ENCODE peak calls at places on chromosome 19, in eight cellular contexts. Q is glutamatergic neuron, U is RWPE1, F is AG04449, A is keratinocyte, R is pancreas, X is nephron progenitor cell, Y is kidney. H is an unnamed sample.

GRCh38 chr19:55667958-55668357 is 7.1 kb upstream of the EPN1 start:
- DNase-seq in U (peak), A (no peak), Y (peak), F (no peak), R (no peak), Q (no peak), X (no peak), H (no peak)

GRCh38 chr19:50383307-50383851 is 768 bp upstream of the POLD1 start:
- DNase-seq in F (no peak), A (no peak), Y (no peak), Q (no peak), R (no peak), X (no peak), U (peak), H (no peak)

GRCh38 chr19:5967994-5968430 is 9.9 kb downstream of the RANBP3 start:
- DNase-seq in Q (peak), U (peak), A (peak), R (no peak), F (no peak), X (peak), Y (peak), H (peak)

GRCh38 chr19:7868671-7869452 is 5.3 kb downstream of the PRR36 start:
- DNase-seq in Y (peak), R (peak), X (peak), U (peak), F (no peak), Q (peak), A (no peak), H (peak)

GRCh38 chr19:1402411-1403070 is 1.2 kb upstream of the GAMT start:
- DNase-seq in Q (no peak), F (no peak), Y (no peak), A (no peak), U (peak), R (no peak), X (no peak), H (no peak)

GRCh38 chr19:51948979-51949378 is 21.7 kb downstream of the ZNF613 start:
- DNase-seq in U (no peak), R (no peak), F (no peak), Y (peak), A (no peak), Q (no peak), X (no peak), H (peak)

GRCh38 chr19:36113895-36114762 is 546 bp downstream of the POLR2I start:
- DNase-seq in U (no peak), X (peak), R (no peak), A (no peak), Q (peak), F (no peak), Y (no peak), H (no peak)

GRCh38 chr19:35309481-35310279 is 17.7 kb downstream of the MAG start:
- DNase-seq in Y (peak), U (no peak), A (no peak), R (peak), X (peak), F (no peak), Q (no peak), H (no peak)

GRCh38 chr19:23241433-23241832 is 8.8 kb downstream of the ZNF724 start:
- DNase-seq in Y (no peak), X (no peak), F (no peak), A (no peak), U (no peak), Q (no peak), R (no peak), H (no peak)

GRCh38 chr19:45498411-45499195 is at the start of gene PPM1N:
- DNase-seq in X (peak), F (no peak), Q (peak), R (no peak), A (no peak), U (no peak), Y (peak), H (peak)

GRCh38 chr19:9321338-9321737 is 2.6 kb upstream of the ZNF559 start:
- DNase-seq in U (no peak), X (no peak), R (no peak), A (no peak), Y (peak), F (no peak), Q (no peak), H (no peak)

GRCh38 chr19:54560881-54561385 is 12.7 kb upstream of the LILRA2 start:
- DNase-seq in U (no peak), X (no peak), R (no peak), A (no peak), F (no peak), Y (no peak), Q (no peak), H (no peak)

GRCh38 chr19:54084410-54084809 is 3.2 kb upstream of the TARM1 start:
- DNase-seq in R (no peak), Q (no peak), A (no peak), Y (no peak), X (no peak), F (no peak), U (no peak), H (no peak)

GRCh38 chr19:35596366-35596999 is 10.5 kb downstream of the PMIS2 start:
- DNase-seq in F (no peak), X (no peak), U (peak), R (no peak), Y (no peak), A (no peak), Q (no peak), H (no peak)

GRCh38 chr19:23981863-23982262 is 67.2 kb downstream of the ZNF726 start:
- DNase-seq in F (no peak), Y (no peak), Q (no peak), R (no peak), U (no peak), X (no peak), A (no peak), H (no peak)

GRCh38 chr19:56133858-56134654 is 7.0 kb upstream of the ZNF444 start:
- DNase-seq in Y (no peak), A (no peak), R (no peak), F (no peak), Q (peak), X (no peak), U (no peak), H (no peak)

GRCh38 chr19:30011051-30011578 is 69.1 kb downstream of the URI1 start:
- DNase-seq in Y (no peak), U (no peak), X (peak), R (no peak), Q (no peak), A (no peak), F (no peak), H (no peak)

GRCh38 chr19:37334179-37335071 is 36.5 kb upstream of the ZNF527 start:
- DNase-seq in R (peak), A (peak), F (peak), X (peak), Y (peak), U (peak), Q (peak), H (peak)

GRCh38 chr19:7783991-7784421 is 21.0 kb downstream of the CLEC4M start:
- DNase-seq in X (no peak), Y (no peak), A (peak), R (no peak), Q (no peak), U (peak), F (no peak), H (no peak)

GRCh38 chr19:29502581-29502850 is 23.3 kb upstream of the VSTM2B start:
- DNase-seq in X (no peak), F (no peak), Q (no peak), Y (no peak), A (no peak), U (no peak), R (no peak), H (no peak)

GRCh38 chr19:8208710-8209110 is 460 bp upstream of the CERS4 start:
- DNase-seq in X (no peak), Y (no peak), F (no peak), U (no peak), R (no peak), A (no peak), Q (no peak), H (no peak)

GRCh38 chr19:1065606-1066109 is 1.3 kb upstream of the ARHGAP45 start:
- DNase-seq in U (no peak), A (no peak), R (no peak), Q (no peak), F (no peak), X (no peak), Y (no peak), H (no peak)

GRCh38 chr19:33288666-33289065 is 13.7 kb downstream of the CEBPA start:
- DNase-seq in Y (no peak), U (no peak), F (no peak), Q (no peak), X (no peak), R (no peak), A (no peak), H (no peak)

GRCh38 chr19:37975596-37976515 is 68.8 kb downstream of the SIPA1L3 start:
- DNase-seq in Q (no peak), X (no peak), F (no peak), R (no peak), U (no peak), Y (no peak), A (no peak), H (no peak)

GRCh38 chr19:45306522-45307027 is 16.1 kb downstream of the CKM start:
- DNase-seq in Q (no peak), U (no peak), R (no peak), F (no peak), Y (no peak), A (no peak), X (no peak), H (no peak)

GRCh38 chr19:29872224-29872731 is 60.5 kb downstream of the CCNE1 start:
- DNase-seq in Q (peak), X (peak), R (no peak), F (no peak), A (no peak), U (no peak), Y (no peak), H (no peak)

GRCh38 chr19:35211545-35212230 is 16.9 kb downstream of the FAM187B start:
- DNase-seq in X (no peak), R (no peak), U (no peak), A (no peak), Q (no peak), Y (peak), F (no peak), H (no peak)

GRCh38 chr19:47863514-47863936 is 4.5 kb downstream of the TPRX2 start:
- DNase-seq in Q (peak), F (no peak), X (peak), Y (peak), R (peak), A (peak), U (peak), H (peak)

GRCh38 chr19:28184997-28185396 is 1028.0 kb downstream of the UQCRFS1 start:
- DNase-seq in U (no peak), R (no peak), Q (no peak), X (no peak), A (no peak), F (no peak), Y (no peak), H (no peak)

GRCh38 chr19:55683449-55684261 is 8.6 kb downstream of the EPN1 start:
- DNase-seq in X (no peak), R (peak), Q (no peak), F (no peak), U (no peak), A (no peak), Y (peak), H (no peak)

GRCh38 chr19:18650468-18651001 is 13.7 kb downstream of the KLHL26 start:
- DNase-seq in X (peak), Y (peak), Q (no peak), A (no peak), F (no peak), U (no peak), R (no peak), H (no peak)

GRCh38 chr19:32273483-32273882 is 71.9 kb upstream of the ZNF507 start:
- DNase-seq in U (no peak), X (no peak), R (no peak), Y (no peak), Q (no peak), F (no peak), A (no peak), H (no peak)

GRCh38 chr19:17293605-17294004 is 9.6 kb downstream of the ABHD8 start:
- DNase-seq in Q (no peak), A (no peak), R (no peak), U (no peak), F (no peak), X (no peak), Y (no peak), H (no peak)
- TF ChIP-seq CTCF in Q (no peak), A (no peak), R (no peak), U (no peak), F (no peak), X (no peak), Y (no peak), H (no peak)

GRCh38 chr19:4590559-4590958 is 31.1 kb upstream of the SEMA6B start:
- DNase-seq in Y (no peak), R (no peak), F (no peak), X (no peak), U (no peak), A (no peak), Q (no peak), H (no peak)

GRCh38 chr19:4591296-4591695 is 31.8 kb upstream of the SEMA6B start:
- DNase-seq in A (no peak), Y (no peak), Q (no peak), X (no peak), F (no peak), U (no peak), R (no peak), H (no peak)

GRCh38 chr19:4592445-4592844 is 33.0 kb upstream of the SEMA6B start:
- DNase-seq in R (no peak), X (no peak), Q (no peak), A (no peak), F (no peak), U (no peak), Y (no peak), H (no peak)

GRCh38 chr19:4587527-4587926 is 28.0 kb upstream of the SEMA6B start:
- DNase-seq in Y (no peak), F (no peak), U (no peak), Q (no peak), R (no peak), X (no peak), A (no peak), H (no peak)

DNA sequence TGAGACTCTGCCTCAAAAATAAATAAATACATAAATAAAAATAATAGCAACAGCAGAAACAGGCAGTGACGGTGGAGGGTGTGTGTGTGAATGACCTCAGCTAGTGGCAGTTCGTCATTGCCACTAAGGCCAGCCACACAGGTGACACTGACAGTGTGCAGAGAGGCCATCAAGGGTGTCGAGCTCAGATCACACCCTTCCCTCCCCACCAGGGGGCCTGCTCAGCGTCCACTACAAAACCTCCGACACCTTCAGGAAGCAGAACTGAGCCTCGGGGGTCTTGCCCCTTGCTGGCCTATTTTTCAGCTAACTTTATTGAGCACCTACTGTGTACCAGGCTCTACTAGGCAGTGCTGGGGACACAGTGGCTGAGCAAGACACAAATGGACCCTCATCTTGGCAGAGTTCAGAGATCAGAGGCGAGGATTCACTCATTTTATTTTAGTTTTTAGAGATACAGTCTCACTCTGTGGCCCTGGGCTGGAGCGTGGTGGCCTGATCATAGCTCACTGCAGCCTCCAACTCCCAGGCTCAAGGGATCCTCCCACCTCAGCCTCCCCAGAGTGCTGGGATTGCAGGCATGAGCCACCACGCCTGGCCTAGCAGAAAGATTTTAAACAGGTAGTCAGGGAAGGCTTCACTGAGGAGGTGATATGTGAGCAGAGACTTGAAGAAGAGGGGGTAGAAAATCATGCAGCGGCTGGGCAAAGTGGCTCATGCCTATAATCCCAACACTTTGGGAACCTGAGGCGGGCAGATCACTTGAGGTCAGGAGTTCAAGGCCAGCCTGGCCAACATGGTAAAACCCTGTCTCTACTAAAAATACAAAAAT is 30.3 kb upstream of the SEMA6B start:
- DNase-seq in A (no peak), Q (peak), R (no peak), F (no peak), Y (no peak), X (peak), U (no peak), H (no peak)
- TF ChIP-seq CTCF in A (no peak), Q (peak), R (no peak), F (peak), Y (no peak), X (peak), U (no peak), H (peak)

GRCh38 chr19:41981724-41982123 is 12.3 kb downstream of the ATP1A3 start:
- DNase-seq in F (no peak), R (no peak), A (no peak), X (no peak), U (no peak), Q (no peak), Y (no peak), H (no peak)

GRCh38 chr19:41978470-41978869 is 15.6 kb downstream of the ATP1A3 start:
- DNase-seq in Q (no peak), A (no peak), R (no peak), F (no peak), Y (no peak), X (no peak), U (no peak), H (no peak)

GRCh38 chr19:41974652-41975051 is 15.5 kb upstream of the RABAC1 start:
- DNase-seq in R (no peak), Q (no peak), F (no peak), X (no peak), A (no peak), Y (no peak), U (no peak), H (no peak)

DNA sequence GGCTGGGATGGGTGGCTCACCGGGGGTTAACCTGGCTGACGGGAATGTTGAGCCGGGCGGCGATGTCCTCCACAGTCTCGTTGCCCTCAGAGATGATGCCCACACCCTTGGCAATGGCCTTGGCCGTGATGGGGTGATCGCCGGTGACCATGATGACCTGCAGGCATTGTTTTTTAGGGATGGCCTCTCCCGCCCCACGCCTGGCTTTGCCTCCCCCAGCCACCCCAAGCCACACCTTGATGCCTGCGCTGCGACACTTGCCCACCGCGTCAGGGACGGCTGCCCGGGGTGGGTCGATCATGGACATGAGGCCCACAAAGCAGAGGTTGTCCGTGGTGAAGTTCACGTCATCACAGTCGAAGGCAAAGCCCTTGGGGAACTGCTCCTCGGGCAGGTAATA is 16.1 kb downstream of the ATP1A3 start:
- DNase-seq in F (no peak), U (no peak), X (no peak), R (no peak), Q (no peak), A (no peak), Y (no peak), H (no peak)
- TF ChIP-seq CTCF in F (no peak), U (no peak), X (no peak), R (no peak), Q (no peak), A (no peak), Y (no peak), H (no peak)

GRCh38 chr19:39402417-39403297 is 4.0 kb upstream of the ZFP36 start:
- DNase-seq in F (no peak), U (no peak), Y (peak), A (no peak), X (peak), R (peak), Q (peak), H (no peak)
- TF ChIP-seq CTCF in F (no peak), U (no peak), Y (no peak), A (no peak), X (no peak), R (no peak), Q (no peak), H (no peak)

GRCh38 chr19:12676928-12677327 is 4.8 kb downstream of the DHPS start:
- DNase-seq in Q (no peak), X (no peak), U (no peak), A (no peak), Y (no peak), F (no peak), R (no peak), H (no peak)

GRCh38 chr19:12680034-12680433 is 1.6 kb downstream of the DHPS start:
- DNase-seq in A (no peak), F (no peak), R (no peak), Y (no peak), U (no peak), Q (no peak), X (no peak), H (no peak)

GRCh38 chr19:12676384-12676792 is 5.3 kb downstream of the DHPS start:
- DNase-seq in A (peak), X (peak), R (peak), F (no peak), Q (peak), Y (peak), U (peak), H (peak)

GRCh38 chr19:12685831-12686230 is 2.0 kb upstream of the GNG14 start:
- DNase-seq in A (no peak), X (no peak), U (no peak), Q (no peak), Y (no peak), F (no peak), R (no peak), H (no peak)

GRCh38 chr19:12681074-12681987 is at the start of gene DHPS:
- DNase-seq in U (peak), X (peak), F (peak), Q (peak), Y (peak), A (peak), R (peak), H (peak)
- TF ChIP-seq CTCF in U (no peak), X (no peak), F (no peak), Q (no peak), Y (no peak), A (no peak), R (no peak), H (no peak)

DNA sequence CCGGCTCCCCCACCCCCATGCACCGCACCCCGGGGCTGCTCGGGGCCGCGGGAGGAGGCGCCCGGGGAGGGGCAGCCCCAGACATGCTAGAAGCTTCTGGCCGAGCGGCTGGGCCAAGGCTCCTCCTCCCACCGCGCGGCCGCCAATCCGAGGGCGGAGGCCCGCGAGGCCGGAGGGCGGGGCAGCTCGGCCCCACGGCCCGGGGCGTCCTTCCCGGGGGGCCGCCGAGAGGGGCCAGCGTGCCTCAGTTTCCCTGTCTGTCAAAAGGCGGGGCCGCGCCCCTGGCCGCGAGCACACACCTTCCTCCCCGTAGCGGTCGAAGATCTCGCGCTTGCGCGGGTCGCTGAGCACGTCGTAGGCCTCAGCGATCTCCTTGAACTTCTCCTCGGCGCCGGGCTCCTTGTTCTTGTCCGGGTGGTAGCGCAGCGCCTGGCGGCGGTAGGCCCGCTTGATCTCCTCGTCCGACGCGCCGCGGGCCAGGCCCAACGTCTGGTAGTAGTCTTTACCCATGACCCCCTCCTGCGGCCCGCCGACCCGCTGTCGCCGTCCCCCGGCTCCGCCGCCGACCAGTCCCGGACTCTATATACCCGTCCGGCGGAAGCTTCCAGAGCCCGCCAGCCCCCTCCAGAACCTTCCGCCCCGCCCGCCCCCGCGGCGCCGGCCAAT is at the start of gene DNAJB1:
- DNase-seq in U (peak), Q (peak), Y (peak), A (peak), R (peak), F (no peak), X (peak), H (no peak)
- TF ChIP-seq CTCF in U (no peak), Q (no peak), Y (no peak), A (no peak), R (no peak), F (no peak), X (no peak), H (no peak)